ENCODE peak calls at places on chromosomes 16 and 17, in six cellular contexts. V is gastrocnemius medialis; F is stimulated activated CD8-positive, alpha-beta memory T cell treated with anti-CD3 and anti-CD28 coated beads, Interleukin-7, amount 100 ng/mL, for 1 hour; R is Daoy; Q is memory B cell; U is left ventricle myocardium superior. H is an unnamed sample.

GRCh38 chr17:6427284-6427781 is 7.6 kb downstream of the AIPL1 start:
- DNase-seq in V (no peak), F (no peak), R (peak), Q (no peak), U (no peak), H (peak)

GRCh38 chr16:64437706-64438329 is 684.0 kb downstream of the CDH11 start:
- DNase-seq in V (no peak), F (no peak), R (no peak), Q (no peak), U (no peak), H (no peak)

GRCh38 chr17:68482576-68483001 is 25.3 kb upstream of the WIPI1 start:
- DNase-seq in V (no peak), F (no peak), R (no peak), Q (no peak), U (no peak), H (no peak)

GRCh38 chr16:66516172-66516807 is 33.6 kb downstream of the TK2 start:
- DNase-seq in V (no peak), F (no peak), R (no peak), Q (no peak), U (no peak), H (no peak)

GRCh38 chr16:14672403-14672971 is 21.6 kb downstream of the PLA2G10 start:
- DNase-seq in V (no peak), F (no peak), R (no peak), Q (peak), U (no peak), H (peak)

GRCh38 chr17:40307001-40307690 is 1.8 kb upstream of the RARA start:
- DNase-seq in V (no peak), F (no peak), R (peak), Q (no peak), U (peak), H (no peak)

GRCh38 chr16:3484328-3485096 is 10.8 kb downstream of the C16orf90 start:
- DNase-seq in V (no peak), F (no peak), R (no peak), Q (no peak), U (peak), H (no peak)

GRCh38 chr17:21214777-21215541 is 998 bp upstream of the TMEM11 start:
- DNase-seq in V (no peak), F (no peak), R (peak), Q (no peak), U (no peak), H (no peak)

GRCh38 chr17:21595086-21595485 is 97.2 kb upstream of the KCNJ18 start:
- DNase-seq in V (no peak), F (no peak), R (no peak), Q (no peak), U (no peak), H (no peak)

GRCh38 chr17:33381201-33381600 is 88.1 kb upstream of the ASIC2 start:
- DNase-seq in V (no peak), F (no peak), R (no peak), Q (no peak), U (no peak), H (no peak)

GRCh38 chr16:3837851-3838564 is 42.5 kb downstream of the CREBBP start:
- DNase-seq in V (no peak), F (no peak), R (no peak), Q (no peak), U (no peak), H (no peak)

GRCh38 chr16:73092236-73092781 is 44.4 kb upstream of the ZFHX3 start:
- DNase-seq in V (no peak), F (no peak), R (no peak), Q (no peak), U (no peak), H (no peak)

H was measured in GM12878.